ENCODE peak calls at places on chromosomes 11 and 22, in four cellular contexts. U is mucosa of descending colon, V is heart right ventricle, M is esophagus squamous epithelium. R is an unnamed sample.

GRCh38 chr22:34800265-34800664 is 265.7 kb upstream of the ISX start:
- DNase-seq in M (no peak), V (peak; percentile 24), U (no peak), R (no peak)

GRCh38 chr11:128283445-128283844 is 303.9 kb downstream of the ETS1 start:
- DNase-seq in V (no peak), M (no peak), U (no peak), R (no peak)

GRCh38 chr11:69427337-69427736 is 54.1 kb upstream of the LINC01488 start:
- DNase-seq in V (no peak), M (no peak), U (no peak), R (no peak)

GRCh38 chr22:44363980-44364749 is 51.4 kb upstream of the SHISAL1 start:
- DNase-seq in U (peak; percentile 33), M (no peak), V (peak; percentile 68), R (no peak)

GRCh38 chr22:44137415-44137814 is 43.3 kb upstream of the PARVG start:
- DNase-seq in M (no peak), V (no peak), U (no peak), R (no peak)

GRCh38 chr22:19621372-19622060 is 92.8 kb upstream of the SEPTIN5 start:
- DNase-seq in U (no peak), M (no peak), V (no peak), R (no peak)

GRCh38 chr22:36612458-36612857 is 83.5 kb upstream of the EIF3D start:
- DNase-seq in M (no peak), U (no peak), V (no peak), R (no peak)

GRCh38 chr11:117408356-117408755 is 80.7 kb downstream of the CEP164 start:
- DNase-seq in V (no peak), M (no peak), U (no peak), R (no peak)

GRCh38 chr11:34787899-34788298 is 128.3 kb downstream of the APIP start:
- DNase-seq in U (no peak), V (no peak), M (no peak), R (no peak)

GRCh38 chr22:20606041-20606783 is 98.8 kb downstream of the MED15 start:
- DNase-seq in M (no peak), V (peak; percentile 22), U (peak; percentile 70), R (peak; percentile 90)

GRCh38 chr11:119538748-119539147 is 115.8 kb upstream of the THY1 start:
- DNase-seq in V (no peak), U (no peak), M (no peak), R (no peak)

GRCh38 chr11:32829680-32830412 is at the start of gene PRRG4:
- DNase-seq in M (no peak), U (peak; percentile 88), V (peak; percentile 35), R (peak; percentile 96)

GRCh38 chr22:46010951-46011626 is 34.1 kb upstream of the WNT7B start:
- DNase-seq in V (no peak), U (peak; percentile 52), M (no peak), R (peak; percentile 28)

GRCh38 chr22:34099278-34099677 is 179.0 kb upstream of the LARGE1 start:
- DNase-seq in V (no peak), M (no peak), U (no peak), R (no peak)

GRCh38 chr11:42778193-42778592 is 533.6 kb upstream of the API5 start:
- DNase-seq in U (no peak), M (no peak), V (no peak), R (no peak)

GRCh38 chr11:95154514-95154913 is 64.9 kb downstream of the ENDOD1 start:
- DNase-seq in V (peak; percentile 31), M (no peak), U (no peak), R (no peak)

GRCh38 chr11:126992065-126992803 is 8.3 kb downstream of the KIRREL3 start:
- DNase-seq in V (no peak), U (no peak), M (no peak), R (no peak)

GRCh38 chr11:43268161-43268560 is 43.6 kb upstream of the API5 start:
- DNase-seq in V (peak; percentile 46), M (no peak), U (no peak), R (no peak)

GRCh38 chr11:13137778-13138400 is 128.8 kb downstream of the RASSF10 start:
- DNase-seq in U (no peak), V (no peak), M (no peak), R (no peak)

GRCh38 chr11:128476729-128477128 is 110.6 kb downstream of the ETS1 start:
- DNase-seq in U (no peak), M (no peak), V (no peak), R (no peak)

GRCh38 chr22:42462016-42462415 is 29.8 kb upstream of the NFAM1 start:
- DNase-seq in V (no peak), M (no peak), U (no peak), R (no peak)

GRCh38 chr11:134691474-134691873 is 279.4 kb upstream of the B3GAT1 start:
- DNase-seq in M (no peak), V (no peak), U (no peak), R (no peak)

GRCh38 chr11:7488681-7489080 is 3.4 kb downstream of the OLFML1 start:
- DNase-seq in M (no peak), V (no peak), U (no peak), R (no peak)

GRCh38 chr11:120168960-120169681 is 31.2 kb upstream of the TRIM29 start:
- DNase-seq in V (peak; percentile 44), U (peak; percentile 62), M (no peak), R (peak; percentile 89)

GRCh38 chr22:29520851-29521250 is 32.7 kb downstream of the THOC5 start:
- DNase-seq in M (no peak), U (no peak), V (no peak), R (no peak)

DNA sequence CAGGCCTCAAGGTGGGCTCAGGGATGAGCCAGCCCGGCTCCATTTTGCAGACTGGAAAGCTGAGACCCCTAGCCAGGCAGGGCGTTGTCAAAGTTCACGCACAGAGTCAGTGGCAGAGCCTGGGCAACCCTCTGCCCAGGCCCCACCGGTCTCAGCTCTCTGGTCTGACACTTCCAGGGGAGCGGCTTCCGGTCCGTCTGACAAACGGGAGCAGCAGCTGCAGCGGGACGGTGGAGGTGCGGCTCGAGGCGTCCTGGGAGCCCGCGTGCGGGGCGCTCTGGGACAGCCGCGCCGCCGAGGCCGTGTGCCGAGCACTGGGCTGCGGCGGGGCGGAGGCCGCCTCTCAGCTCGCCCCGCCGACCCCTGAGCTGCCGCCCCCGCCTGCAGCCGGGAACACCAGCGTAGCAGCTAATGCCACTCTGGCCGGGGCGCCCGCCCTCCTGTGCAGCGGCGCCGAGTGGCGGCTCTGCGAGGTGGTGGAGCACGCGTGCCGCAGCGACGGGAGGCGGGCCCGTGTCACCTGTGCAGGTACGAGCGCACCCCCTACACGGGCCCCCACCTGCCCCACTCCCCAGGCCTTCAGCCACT is 36.0 kb downstream of the CD6 start:
- DNase-seq in V (no peak), M (no peak), U (no peak), R (no peak)
- H3K4me1 ChIP-seq in V (peaks cover 30% of the 10 kb centered on the region), M (peaks cover 33% of the 10 kb centered on the region), U (peaks cover 14% of the 10 kb centered on the region), R (no peaks in the 10 kb centered on the region)

DNA sequence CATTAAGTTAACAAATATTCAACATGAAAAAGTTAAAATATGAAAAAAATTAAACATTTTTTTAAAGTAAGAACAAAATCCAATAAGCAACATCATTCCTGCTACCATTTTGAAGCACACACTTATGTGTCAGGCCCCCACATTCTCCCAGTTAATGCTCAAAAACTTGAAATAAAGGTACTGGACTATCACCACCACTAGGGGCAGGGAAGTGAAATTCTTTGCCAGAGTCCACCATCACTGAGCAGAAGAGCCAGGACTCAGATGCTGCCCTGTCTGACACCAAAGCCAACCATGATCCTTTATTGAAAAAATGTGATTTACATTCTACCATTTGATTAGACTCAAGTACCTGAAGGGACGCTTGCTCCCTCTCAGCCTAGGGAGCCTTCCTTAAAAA is 39.1 kb downstream of the PITPNB start:
- DNase-seq in M (no peak), V (no peak), U (no peak), R (no peak)
- H3K4me1 ChIP-seq in M (peaks cover 85% of the 10 kb centered on the region), V (peaks cover 83% of the 10 kb centered on the region), U (no peaks in the 10 kb centered on the region), R (peaks cover 21% of the 10 kb centered on the region)

DNA sequence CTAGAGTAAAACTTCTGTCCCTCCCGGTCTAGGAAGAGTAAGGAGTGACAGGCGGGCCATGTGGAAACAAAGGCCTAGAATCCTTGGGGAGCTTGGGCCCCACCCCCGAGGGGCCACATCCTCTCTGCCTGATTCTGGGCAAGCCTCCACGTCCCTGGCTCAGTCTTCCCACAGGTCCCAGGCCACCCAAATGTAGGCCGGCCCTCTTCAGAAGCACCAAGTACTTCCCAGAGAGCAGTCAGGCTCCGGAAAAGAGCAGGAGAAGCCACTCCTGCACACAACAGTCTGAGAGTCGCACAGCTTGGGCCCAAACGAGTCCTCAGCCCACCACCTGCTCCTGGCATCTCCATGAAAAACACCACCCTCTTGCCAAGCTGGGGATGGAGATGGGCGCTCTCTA is 15.5 kb downstream of the EHD1 start:
- DNase-seq in M (no peak), U (no peak), V (peak; percentile 82), R (no peak)
- H3K4me1 ChIP-seq in M (peaks cover 99% of the 10 kb centered on the region), U (peaks cover 30% of the 10 kb centered on the region), V (peaks cover 96% of the 10 kb centered on the region), R (peaks cover 100% of the 10 kb centered on the region)

GRCh38 chr22:21938906-21939305 is 13.7 kb downstream of the PPM1F start:
- DNase-seq in U (no peak), M (no peak), V (no peak), R (peak; percentile 78)

GRCh38 chr22:21937041-21937820 is 15.4 kb downstream of the PPM1F start:
- DNase-seq in V (no peak), M (no peak), U (peak; percentile 72), R (peak; percentile 76)

GRCh38 chr22:21937821-21938070 is 14.9 kb downstream of the PPM1F start:
- DNase-seq in V (no peak), M (no peak), U (no peak), R (peak; percentile 88)

GRCh38 chr22:21939392-21940319 is 13.0 kb downstream of the PPM1F start:
- DNase-seq in M (no peak), V (peak; percentile 48), U (no peak), R (peak; percentile 80)

GRCh38 chr22:21938071-21938822 is 14.4 kb downstream of the PPM1F start:
- DNase-seq in V (peak; percentile 93), M (peak; percentile 52), U (peak; percentile 95), R (peak; percentile 99)
- H3K4me1 ChIP-seq in V (peaks cover 85% of the 10 kb centered on the region), M (peaks cover 81% of the 10 kb centered on the region), U (peaks cover 21% of the 10 kb centered on the region), R (peaks cover 79% of the 10 kb centered on the region)

DNA sequence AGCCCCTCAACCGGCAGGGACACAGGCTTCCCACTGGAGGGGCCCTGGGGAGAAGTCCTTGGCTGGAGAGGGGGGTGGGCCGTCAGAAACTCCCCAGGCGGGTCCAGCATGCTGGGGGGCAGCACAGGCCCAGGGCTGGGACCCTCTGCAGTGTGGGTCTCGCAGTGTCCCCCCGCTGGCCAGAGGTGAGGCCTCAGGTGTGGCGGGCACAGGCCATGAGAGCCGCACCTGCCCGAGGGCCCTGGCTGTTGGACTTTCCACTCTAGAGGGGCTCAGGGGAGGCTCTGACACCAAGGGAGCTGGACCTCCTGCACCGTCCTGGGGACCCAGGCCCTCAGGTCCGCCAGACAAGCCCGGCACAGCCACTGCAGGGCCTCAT is 10.7 kb upstream of the PIM3 start:
- DNase-seq in M (no peak), V (no peak), U (no peak), R (peak; percentile 65)
- H3K4me1 ChIP-seq in M (peaks cover 94% of the 10 kb centered on the region), V (peaks cover 20% of the 10 kb centered on the region), U (peaks cover 44% of the 10 kb centered on the region), R (peaks cover 38% of the 10 kb centered on the region)

DNA sequence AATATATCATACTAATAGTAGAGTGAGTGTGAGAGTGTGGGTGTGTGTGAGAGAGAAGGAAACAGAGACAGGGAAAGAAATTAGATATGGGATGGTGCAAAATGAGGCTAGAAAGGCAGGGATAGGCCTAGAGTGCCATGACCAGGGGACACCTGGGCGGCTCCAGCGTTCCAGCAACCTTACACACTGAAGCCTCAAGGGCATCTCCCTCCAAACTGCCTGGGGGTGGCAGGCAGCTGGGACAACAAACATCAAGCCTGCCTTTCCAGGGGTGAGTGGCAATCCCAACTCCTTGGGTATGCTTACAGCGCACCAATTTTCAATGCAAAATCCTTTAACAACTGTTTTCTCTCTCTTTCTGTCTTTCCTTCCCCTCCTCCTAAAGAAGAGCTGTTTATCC is 90.0 kb downstream of the RPL27A start:
- DNase-seq in M (no peak), U (no peak), V (no peak), R (no peak)
- H3K4me1 ChIP-seq in M (peaks cover 99% of the 10 kb centered on the region), U (peaks cover 9% of the 10 kb centered on the region), V (peaks cover 94% of the 10 kb centered on the region), R (peaks cover 31% of the 10 kb centered on the region)

R was measured in left lung.